ENCODE peak calls at places on chromosomes 1 and 21, in eight cellular contexts. One of them, this sample, is unnamed.
A peak's percentile ranks its signal among the peaks of the same experiment; 100 is the strongest.

GRCh38 chr1:24374891-24375786 is 38.4 kb downstream of the STPG1 start:
- DNase-seq in hepatocyte: no peak
- DNase-seq in MM.1S: no peak
- DNase-seq in OCI-LY7: no peak
- DNase-seq in neural progenitor cell: peak; percentile 88
- DNase-seq in HCT116: no peak
- DNase-seq in SK-N-SH: no peak
- DNase-seq in GM23248: no peak
- DNase-seq in this sample: peak; percentile 92

GRCh38 chr1:9121891-9122409 is 7.0 kb downstream of the GPR157 start:
- DNase-seq in HCT116: no peak
- DNase-seq in GM23248: no peak
- DNase-seq in MM.1S: no peak
- DNase-seq in SK-N-SH: no peak
- DNase-seq in OCI-LY7: no peak
- DNase-seq in hepatocyte: no peak
- DNase-seq in neural progenitor cell: no peak
- DNase-seq in this sample: no peak

GRCh38 chr1:200028586-200029034 is 1.1 kb downstream of the NR5A2 start:
- DNase-seq in MM.1S: no peak
- DNase-seq in SK-N-SH: no peak
- DNase-seq in HCT116: no peak
- DNase-seq in GM23248: no peak
- DNase-seq in OCI-LY7: peak; percentile 37
- DNase-seq in neural progenitor cell: peak; percentile 44
- DNase-seq in hepatocyte: peak; percentile 17
- DNase-seq in this sample: peak; percentile 57

GRCh38 chr1:39754906-39755504 is 16.1 kb downstream of the OXCT2 start:
- DNase-seq in OCI-LY7: no peak
- DNase-seq in GM23248: no peak
- DNase-seq in SK-N-SH: no peak
- DNase-seq in HCT116: no peak
- DNase-seq in neural progenitor cell: no peak
- DNase-seq in MM.1S: no peak
- DNase-seq in hepatocyte: no peak
- DNase-seq in this sample: no peak

GRCh38 chr1:20484526-20485462 is 1.2 kb downstream of the CAMK2N1 start:
- DNase-seq in GM23248: peak; percentile 55
- DNase-seq in SK-N-SH: peak; percentile 72
- DNase-seq in OCI-LY7: no peak
- DNase-seq in MM.1S: no peak
- DNase-seq in neural progenitor cell: peak; percentile 69
- DNase-seq in hepatocyte: peak; percentile 42
- DNase-seq in HCT116: no peak
- DNase-seq in this sample: no peak

GRCh38 chr1:110177775-110178174 is 27.5 kb downstream of the SLC6A17 start:
- DNase-seq in SK-N-SH: no peak
- DNase-seq in HCT116: no peak
- DNase-seq in GM23248: no peak
- DNase-seq in OCI-LY7: no peak
- DNase-seq in hepatocyte: no peak
- DNase-seq in MM.1S: no peak
- DNase-seq in neural progenitor cell: no peak
- DNase-seq in this sample: no peak

GRCh38 chr1:45050931-45051748 is 39.1 kb downstream of the UROD start:
- DNase-seq in MM.1S: peak; percentile 47
- DNase-seq in hepatocyte: no peak
- DNase-seq in HCT116: no peak
- DNase-seq in OCI-LY7: peak; percentile 27
- DNase-seq in GM23248: no peak
- DNase-seq in SK-N-SH: no peak
- DNase-seq in neural progenitor cell: no peak
- DNase-seq in this sample: no peak

GRCh38 chr1:30523055-30524020 is 200.0 kb downstream of the MATN1 start:
- DNase-seq in neural progenitor cell: no peak
- DNase-seq in HCT116: peak; percentile 24
- DNase-seq in OCI-LY7: no peak
- DNase-seq in SK-N-SH: no peak
- DNase-seq in GM23248: peak; percentile 98
- DNase-seq in MM.1S: no peak
- DNase-seq in hepatocyte: no peak
- DNase-seq in this sample: peak; percentile 66

GRCh38 chr1:155479205-155479604 is 83.4 kb downstream of the ASH1L start:
- DNase-seq in MM.1S: no peak
- DNase-seq in HCT116: no peak
- DNase-seq in OCI-LY7: no peak
- DNase-seq in GM23248: peak; percentile 72
- DNase-seq in hepatocyte: no peak
- DNase-seq in SK-N-SH: no peak
- DNase-seq in neural progenitor cell: no peak
- DNase-seq in this sample: peak; percentile 24

GRCh38 chr1:53329183-53329544 is 1.3 kb upstream of the LRP8 start:
- DNase-seq in OCI-LY7: no peak
- DNase-seq in hepatocyte: no peak
- DNase-seq in HCT116: no peak
- DNase-seq in SK-N-SH: no peak
- DNase-seq in neural progenitor cell: no peak
- DNase-seq in MM.1S: no peak
- DNase-seq in GM23248: no peak
- DNase-seq in this sample: no peak

GRCh38 chr1:221840511-221841243 is 98.8 kb upstream of the DUSP10 start:
- DNase-seq in neural progenitor cell: no peak
- DNase-seq in GM23248: peak; percentile 53
- DNase-seq in hepatocyte: no peak
- DNase-seq in SK-N-SH: no peak
- DNase-seq in OCI-LY7: no peak
- DNase-seq in MM.1S: no peak
- DNase-seq in HCT116: no peak
- DNase-seq in this sample: no peak

GRCh38 chr1:186985889-186986491 is 157.2 kb downstream of the PLA2G4A start:
- DNase-seq in neural progenitor cell: peak; percentile 64
- DNase-seq in SK-N-SH: peak; percentile 39
- DNase-seq in HCT116: peak; percentile 38
- DNase-seq in OCI-LY7: peak; percentile 45
- DNase-seq in GM23248: peak; percentile 77
- DNase-seq in MM.1S: peak; percentile 71
- DNase-seq in hepatocyte: peak; percentile 67
- DNase-seq in this sample: peak; percentile 73

GRCh38 chr1:60386259-60386658 is 312.7 kb upstream of the C1orf87 start:
- DNase-seq in hepatocyte: no peak
- DNase-seq in MM.1S: no peak
- DNase-seq in SK-N-SH: no peak
- DNase-seq in GM23248: no peak
- DNase-seq in OCI-LY7: no peak
- DNase-seq in neural progenitor cell: no peak
- DNase-seq in HCT116: no peak
- DNase-seq in this sample: no peak

GRCh38 chr1:108747898-108748297 is 1.4 kb downstream of the STXBP3 start:
- DNase-seq in MM.1S: no peak
- DNase-seq in GM23248: peak; percentile 21
- DNase-seq in neural progenitor cell: no peak
- DNase-seq in OCI-LY7: no peak
- DNase-seq in SK-N-SH: no peak
- DNase-seq in HCT116: no peak
- DNase-seq in hepatocyte: no peak
- DNase-seq in this sample: no peak

GRCh38 chr1:71343686-71344416 is 263.0 kb upstream of the ZRANB2 start:
- DNase-seq in OCI-LY7: peak; percentile 0
- DNase-seq in HCT116: no peak
- DNase-seq in MM.1S: no peak
- DNase-seq in neural progenitor cell: no peak
- DNase-seq in GM23248: peak; percentile 14
- DNase-seq in hepatocyte: no peak
- DNase-seq in SK-N-SH: no peak
- DNase-seq in this sample: peak; percentile 39

GRCh38 chr1:40830419-40830943 is 31.7 kb downstream of the CITED4 start:
- DNase-seq in OCI-LY7: no peak
- DNase-seq in hepatocyte: no peak
- DNase-seq in GM23248: no peak
- DNase-seq in neural progenitor cell: no peak
- DNase-seq in MM.1S: no peak
- DNase-seq in HCT116: no peak
- DNase-seq in SK-N-SH: no peak
- DNase-seq in this sample: no peak

GRCh38 chr21:36487641-36488307 is 7.9 kb upstream of the CLDN14 start:
- DNase-seq in hepatocyte: no peak
- DNase-seq in OCI-LY7: peak; percentile 14
- DNase-seq in MM.1S: no peak
- DNase-seq in SK-N-SH: no peak
- DNase-seq in GM23248: peak; percentile 17
- DNase-seq in HCT116: no peak
- DNase-seq in neural progenitor cell: no peak
- DNase-seq in this sample: peak; percentile 92

GRCh38 chr1:53557830-53558784 is 98.9 kb downstream of the DMRTB1 start:
- DNase-seq in OCI-LY7: no peak
- DNase-seq in MM.1S: no peak
- DNase-seq in HCT116: no peak
- DNase-seq in GM23248: no peak
- DNase-seq in hepatocyte: no peak
- DNase-seq in neural progenitor cell: no peak
- DNase-seq in SK-N-SH: peak; percentile 80
- DNase-seq in this sample: no peak

GRCh38 chr1:40855513-40855912 is 6.7 kb downstream of the CITED4 start:
- DNase-seq in GM23248: no peak
- DNase-seq in SK-N-SH: no peak
- DNase-seq in MM.1S: no peak
- DNase-seq in HCT116: no peak
- DNase-seq in hepatocyte: no peak
- DNase-seq in neural progenitor cell: peak; percentile 45
- DNase-seq in OCI-LY7: no peak
- DNase-seq in this sample: no peak

GRCh38 chr1:39926820-39927219 is 25.1 kb upstream of the MYCL start:
- DNase-seq in neural progenitor cell: no peak
- DNase-seq in hepatocyte: no peak
- DNase-seq in OCI-LY7: no peak
- DNase-seq in SK-N-SH: no peak
- DNase-seq in HCT116: no peak
- DNase-seq in GM23248: no peak
- DNase-seq in MM.1S: no peak
- DNase-seq in this sample: no peak

GRCh38 chr21:44699502-44700001 is 2.6 kb downstream of the KRTAP10-12 start:
- DNase-seq in hepatocyte: no peak
- DNase-seq in OCI-LY7: no peak
- DNase-seq in GM23248: no peak
- DNase-seq in neural progenitor cell: no peak
- DNase-seq in MM.1S: no peak
- DNase-seq in SK-N-SH: peak; percentile 32
- DNase-seq in HCT116: no peak
- DNase-seq in this sample: no peak

GRCh38 chr1:164723296-164723731 is 164.3 kb downstream of the PBX1 start:
- DNase-seq in GM23248: no peak
- DNase-seq in SK-N-SH: no peak
- DNase-seq in hepatocyte: no peak
- DNase-seq in OCI-LY7: no peak
- DNase-seq in neural progenitor cell: no peak
- DNase-seq in HCT116: no peak
- DNase-seq in MM.1S: no peak
- DNase-seq in this sample: no peak
- H3K9me3 ChIP-seq in GM23248: no peaks in the 10 kb centered on the region
- H3K9me3 ChIP-seq in SK-N-SH: no peaks in the 10 kb centered on the region
- H3K9me3 ChIP-seq in hepatocyte: no peaks in the 10 kb centered on the region
- H3K9me3 ChIP-seq in OCI-LY7: no peaks in the 10 kb centered on the region
- H3K9me3 ChIP-seq in neural progenitor cell: no peaks in the 10 kb centered on the region
- H3K9me3 ChIP-seq in HCT116: no peaks in the 10 kb centered on the region
- H3K9me3 ChIP-seq in MM.1S: no peaks in the 10 kb centered on the region
- H3K9me3 ChIP-seq in this sample: no peaks in the 10 kb centered on the region

GRCh38 chr1:201775380-201775779 is 53.6 kb upstream of the IPO9 start:
- DNase-seq in HCT116: no peak
- DNase-seq in neural progenitor cell: no peak
- DNase-seq in GM23248: no peak
- DNase-seq in MM.1S: no peak
- DNase-seq in OCI-LY7: no peak
- DNase-seq in hepatocyte: no peak
- DNase-seq in SK-N-SH: no peak
- DNase-seq in this sample: no peak
- TF ChIP-seq EZH2phosphoT487 in HCT116: no peak
- TF ChIP-seq EZH2phosphoT487 in neural progenitor cell: no peak
- TF ChIP-seq EZH2phosphoT487 in GM23248: no peak
- TF ChIP-seq EZH2phosphoT487 in MM.1S: no peak
- TF ChIP-seq EZH2phosphoT487 in OCI-LY7: no peak
- TF ChIP-seq EZH2phosphoT487 in hepatocyte: no peak
- TF ChIP-seq EZH2phosphoT487 in SK-N-SH: no peak
- TF ChIP-seq EZH2phosphoT487 in this sample: no peak

DNA sequence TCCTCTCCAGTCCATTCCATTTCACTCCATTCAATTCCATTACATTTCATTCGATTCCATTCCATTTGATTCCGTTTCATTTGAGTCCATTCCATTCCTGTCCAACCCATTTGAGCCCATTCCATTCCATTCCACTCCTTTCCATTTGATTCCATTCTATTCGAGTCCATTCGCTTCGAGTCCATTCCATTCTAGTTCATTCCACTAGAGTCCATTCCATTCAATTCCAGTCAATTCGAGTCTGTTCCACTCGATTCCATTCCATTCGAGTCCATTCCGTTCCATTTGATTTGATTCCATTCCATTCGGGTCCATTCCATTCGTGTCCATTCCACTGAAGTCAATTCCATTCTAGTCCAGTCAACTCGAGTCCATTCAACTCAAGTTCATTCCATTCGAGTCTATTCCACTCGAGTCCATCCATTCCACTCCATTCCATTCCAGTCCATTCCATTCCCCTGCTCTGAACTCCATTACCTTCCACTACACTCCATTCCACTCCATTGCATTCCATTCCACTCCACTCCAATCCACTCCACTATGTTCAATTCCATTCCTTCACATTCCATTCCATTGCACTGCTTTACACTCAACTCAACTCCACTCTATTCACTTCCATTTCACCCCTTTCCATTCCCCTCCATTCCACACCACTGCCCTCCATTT is 2569.4 kb upstream of the TPTE start:
- DNase-seq in HCT116: no peak
- DNase-seq in GM23248: no peak
- DNase-seq in hepatocyte: no peak
- DNase-seq in neural progenitor cell: no peak
- DNase-seq in MM.1S: no peak
- DNase-seq in OCI-LY7: no peak
- DNase-seq in SK-N-SH: no peak
- DNase-seq in this sample: no peak
- H3K9me3 ChIP-seq in HCT116: peaks cover 100% of the 10 kb centered on the region
- H3K9me3 ChIP-seq in GM23248: peaks cover 36% of the 10 kb centered on the region
- H3K9me3 ChIP-seq in hepatocyte: peaks cover 84% of the 10 kb centered on the region
- H3K9me3 ChIP-seq in neural progenitor cell: peaks cover 96% of the 10 kb centered on the region
- H3K9me3 ChIP-seq in MM.1S: no peaks in the 10 kb centered on the region
- H3K9me3 ChIP-seq in OCI-LY7: peaks cover 91% of the 10 kb centered on the region
- H3K9me3 ChIP-seq in SK-N-SH: peaks cover 25% of the 10 kb centered on the region
- H3K9me3 ChIP-seq in this sample: peaks cover 92% of the 10 kb centered on the region

DNA sequence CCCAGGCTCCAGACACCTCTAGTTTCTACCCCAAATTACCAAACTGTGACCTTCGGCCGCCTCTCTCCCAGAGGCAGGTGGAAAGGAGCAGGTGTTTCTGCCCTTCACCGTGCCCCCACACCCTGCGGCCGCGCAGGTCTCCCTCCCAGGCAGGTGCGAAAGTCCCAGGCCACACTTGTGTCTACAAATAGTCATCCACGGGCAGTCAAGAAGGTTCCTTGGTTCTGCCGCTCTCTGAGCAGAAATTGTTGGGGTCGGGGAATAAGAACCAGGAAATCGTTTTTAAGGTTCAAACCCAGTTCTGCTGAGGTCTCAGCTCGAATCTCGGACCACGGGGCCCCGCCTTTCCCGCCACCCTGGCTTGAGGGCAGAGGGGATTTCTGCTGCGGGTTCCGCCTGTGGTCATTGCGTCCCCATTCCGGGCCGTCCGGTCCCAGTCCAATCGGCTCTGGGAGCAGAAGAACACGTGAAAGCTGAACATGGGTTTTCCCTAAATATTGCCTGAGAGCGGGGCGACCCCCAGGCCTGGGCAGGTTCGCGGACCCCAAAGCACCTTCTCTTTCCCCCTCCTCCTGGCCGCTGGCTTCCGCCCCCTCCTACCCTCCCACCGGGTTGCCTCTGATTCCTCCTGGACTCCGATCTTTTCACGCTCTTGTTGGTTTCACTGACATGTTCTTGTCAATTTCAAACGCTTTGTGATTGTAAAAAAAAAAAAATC is 1.2 kb upstream of the ATF3 start:
- DNase-seq in neural progenitor cell: peak; percentile 47
- DNase-seq in GM23248: no peak
- DNase-seq in SK-N-SH: peak; percentile 61
- DNase-seq in HCT116: no peak
- DNase-seq in hepatocyte: no peak
- DNase-seq in MM.1S: peak; percentile 82
- DNase-seq in OCI-LY7: peak; percentile 4
- DNase-seq in this sample: peak; percentile 43
- TF ChIP-seq EZH2phosphoT487 in neural progenitor cell: peak; percentile 70
- TF ChIP-seq EZH2phosphoT487 in GM23248: peak; percentile 67
- TF ChIP-seq EZH2phosphoT487 in SK-N-SH: no peak
- TF ChIP-seq EZH2phosphoT487 in HCT116: no peak
- TF ChIP-seq EZH2phosphoT487 in hepatocyte: no peak
- TF ChIP-seq EZH2phosphoT487 in MM.1S: no peak
- TF ChIP-seq EZH2phosphoT487 in OCI-LY7: peak; percentile 26
- TF ChIP-seq EZH2phosphoT487 in this sample: no peak

This sample was measured in PC-3.